ENCODE peak calls at places on chromosomes 3 and 15, in four cellular contexts. Z is IMR-90, D is neuronal stem cell, Q is mesendoderm. G is an unnamed sample.
A peak's percentile ranks its signal among the peaks of the same experiment; 100 is the strongest.

GRCh38 chr3:114441386-114441785 is 147.6 kb downstream of the TIGIT start:
- DNase-seq in Z (no peak), D (no peak), Q (no peak), G (no peak)

GRCh38 chr15:62711691-62712454 is 330.7 kb upstream of the TPM1 start:
- DNase-seq in Z (peak; percentile 51), D (no peak), Q (no peak), G (no peak)

GRCh38 chr3:66297917-66298316 is 77.1 kb downstream of the SLC25A26 start:
- DNase-seq in Z (peak; percentile 75), D (no peak), Q (no peak), G (no peak)

GRCh38 chr3:36219398-36219797 is 160.9 kb upstream of the STAC start:
- DNase-seq in Z (peak; percentile 3), D (no peak), Q (no peak), G (no peak)

GRCh38 chr15:43932036-43932435 is 105.2 kb downstream of the WDR76 start:
- DNase-seq in Z (no peak), D (no peak), Q (no peak), G (no peak)

GRCh38 chr3:64612082-64612860 is 75.5 kb downstream of the ADAMTS9 start:
- DNase-seq in Z (peak; percentile 49), D (no peak), Q (peak; percentile 6), G (no peak)

GRCh38 chr3:157159762-157160651 is at the start of gene CCNL1:
- DNase-seq in Z (peak; percentile 98), D (peak; percentile 90), Q (peak; percentile 98), G (peak; percentile 93)

GRCh38 chr3:110618512-110619226 is 452.9 kb upstream of the NECTIN3 start:
- DNase-seq in Z (no peak), D (no peak), Q (peak; percentile 41), G (no peak)

GRCh38 chr3:108099679-108100428 is 9.0 kb upstream of the CD47 start:
- DNase-seq in Z (peak; percentile 6), D (no peak), Q (no peak), G (no peak)

GRCh38 chr3:61563614-61564404 is 2.4 kb downstream of the PTPRG start:
- DNase-seq in Z (no peak), D (no peak), Q (peak; percentile 62), G (no peak)

GRCh38 chr3:17143893-17144664 is 259.3 kb downstream of the PLCL2 start:
- DNase-seq in Z (no peak), D (no peak), Q (no peak), G (peak; percentile 37)

GRCh38 chr3:119257654-119258410 is 17.2 kb upstream of the B4GALT4 start:
- DNase-seq in Z (peak; percentile 41), D (no peak), Q (no peak), G (no peak)
- H3K4me2 ChIP-seq in Z (no peak overlapping the region), D (no peak overlapping the region), Q (no peak overlapping the region), G (no peak overlapping the region)

DNA sequence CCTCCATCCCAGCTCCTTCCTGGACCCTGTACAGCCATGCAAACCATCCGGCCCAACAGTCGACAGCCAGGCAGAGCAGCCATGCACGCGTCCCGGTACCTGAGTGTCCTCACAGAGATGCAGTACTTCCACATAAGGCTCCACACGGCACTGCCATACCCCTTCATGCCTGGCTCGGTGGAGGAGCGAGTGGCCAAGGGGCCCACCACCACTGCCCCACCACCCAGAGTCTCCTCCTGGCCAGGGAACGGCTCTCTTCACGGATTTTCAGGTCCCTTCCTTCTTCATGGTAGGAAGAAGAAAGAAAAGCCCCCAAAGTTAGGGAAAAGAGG is 51.3 kb downstream of the IQSEC1 start:
- DNase-seq in Z (no peak), D (no peak), Q (no peak), G (no peak)
- H4K8ac ChIP-seq in Z (no peak overlapping the region), D (peak overlapping the region; percentile 70), Q (no peak overlapping the region), G (no peak overlapping the region)

DNA sequence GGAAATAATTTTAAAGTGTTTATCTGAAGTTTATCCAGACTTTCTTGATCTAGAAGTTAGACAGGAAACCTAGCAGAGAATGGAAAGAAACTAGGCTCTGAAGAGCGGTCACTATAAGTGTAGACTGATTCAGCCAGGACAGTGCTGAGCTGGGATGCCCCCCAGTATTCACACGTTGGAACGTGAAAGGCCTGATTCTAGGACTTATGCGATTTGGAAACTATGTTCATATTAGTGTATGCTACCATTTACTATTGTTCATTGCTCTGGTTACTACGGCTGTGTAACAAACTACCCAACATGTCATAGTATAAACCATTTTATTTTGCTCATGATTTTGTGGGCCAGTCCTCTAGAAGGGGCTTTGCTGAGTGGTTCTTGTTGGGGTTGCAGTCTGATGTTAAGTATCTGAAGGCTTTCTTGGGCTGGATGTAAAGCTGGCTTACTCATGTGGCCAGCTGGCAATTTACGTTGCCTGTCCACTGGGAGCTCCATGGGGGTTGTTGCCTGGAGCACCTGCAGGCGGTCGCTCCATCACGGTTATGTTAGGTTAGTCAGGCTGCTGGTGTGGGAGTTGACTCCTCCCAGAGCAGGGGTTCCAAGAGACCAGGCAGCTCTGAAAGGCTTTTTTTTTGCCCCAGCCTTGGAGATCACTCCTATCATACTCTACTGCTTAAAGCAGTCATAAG is 97.9 kb downstream of the NR1D2 start:
- DNase-seq in Z (no peak), D (no peak), Q (no peak), G (no peak)
- H2BK5ac ChIP-seq in Z (no peak overlapping the region), D (no peak overlapping the region), Q (no peak overlapping the region), G (no peak overlapping the region)

GRCh38 chr3:146390006-146390772 is 79.2 kb downstream of the PLSCR2 start:
- DNase-seq in Z (no peak), D (no peak), Q (no peak), G (no peak)

GRCh38 chr3:146396792-146397191 is 72.6 kb downstream of the PLSCR2 start:
- DNase-seq in Z (no peak), D (no peak), Q (no peak), G (no peak)

GRCh38 chr3:146395164-146395563 is 74.2 kb downstream of the PLSCR2 start:
- DNase-seq in Z (no peak), D (no peak), Q (no peak), G (no peak)

GRCh38 chr3:146387566-146387965 is 81.8 kb downstream of the PLSCR2 start:
- DNase-seq in Z (no peak), D (no peak), Q (no peak), G (no peak)

DNA sequence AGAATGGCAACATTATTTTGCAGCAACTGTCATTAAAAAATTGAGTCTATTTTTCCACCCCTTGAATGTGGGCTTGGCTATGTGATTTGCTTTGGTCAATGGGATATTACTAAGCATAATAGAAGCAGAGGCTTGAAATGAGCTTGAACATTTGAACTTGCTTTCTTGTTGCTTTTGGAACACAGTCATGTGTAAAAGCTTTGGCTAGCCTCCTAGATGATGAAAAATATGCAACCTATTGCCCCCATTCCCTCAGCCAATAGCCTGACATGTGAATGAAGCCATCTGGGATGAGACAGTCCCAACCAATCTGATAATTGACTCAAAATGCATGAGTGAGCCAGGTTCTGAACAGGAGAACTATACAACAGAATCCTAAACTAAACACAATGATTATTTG is 78.4 kb downstream of the PLSCR2 start:
- DNase-seq in Z (peak; percentile 91), D (no peak), Q (no peak), G (no peak)
- H3K4me2 ChIP-seq in Z (no peak overlapping the region), D (no peak overlapping the region), Q (no peak overlapping the region), G (no peak overlapping the region)